ENCODE peak calls at places on chromosomes 11 and 22, in seven cellular contexts. D is tibial nerve; L is endothelial cell of umbilical vein; U is upper lobe of right lung; E is fibroblast of lung; Q is Panc1; J is CD4-positive, alpha-beta T cell. M is an unnamed sample.

GRCh38 chr22:29449296-29449863 is 11.0 kb downstream of the RFPL1 start:
- DNase-seq in Q (no peak), U (peak), L (no peak), D (no peak), E (no peak), J (no peak), M (no peak)

GRCh38 chr11:15845261-15845660 is 511.1 kb downstream of the SOX6 start:
- DNase-seq in U (no peak), J (no peak), L (no peak), D (no peak), Q (no peak), E (no peak), M (no peak)

GRCh38 chr22:32904044-32904443 is 102.5 kb downstream of the TIMP3 start:
- DNase-seq in J (no peak), Q (no peak), D (no peak), E (peak), L (no peak), U (no peak), M (no peak)

GRCh38 chr11:84800755-84801346 is 826.3 kb downstream of the DLG2 start:
- DNase-seq in D (no peak), L (no peak), U (no peak), E (peak), J (no peak), Q (no peak), M (no peak)

GRCh38 chr22:24067587-24068376 is 56.7 kb downstream of the CABIN1 start:
- DNase-seq in E (no peak), U (peak), Q (no peak), D (no peak), J (no peak), L (no peak), M (no peak)

GRCh38 chr11:122071680-122072321 is 44.2 kb downstream of the BLID start:
- DNase-seq in E (peak), D (no peak), J (no peak), L (no peak), Q (no peak), U (no peak), M (no peak)

GRCh38 chr11:19091366-19091765 is 25.6 kb upstream of the ZDHHC13 start:
- DNase-seq in D (no peak), E (no peak), Q (no peak), J (no peak), U (no peak), L (no peak), M (no peak)

GRCh38 chr22:19798825-19799224 is 38.2 kb downstream of the TBX1 start:
- DNase-seq in U (no peak), D (peak), Q (no peak), L (no peak), E (no peak), J (no peak), M (no peak)

GRCh38 chr11:63520606-63521170 is 14.8 kb downstream of the LGALS12 start:
- DNase-seq in J (no peak), E (peak), D (no peak), U (no peak), Q (no peak), L (no peak), M (no peak)

GRCh38 chr22:33529424-33530113 is 390.7 kb downstream of the LARGE1 start:
- DNase-seq in Q (no peak), D (no peak), E (peak), U (no peak), J (no peak), L (no peak), M (no peak)

GRCh38 chr11:45180158-45180887 is 33.9 kb downstream of the PRDM11 start:
- DNase-seq in J (no peak), E (peak), D (no peak), Q (no peak), L (peak), U (peak), M (peak)

GRCh38 chr11:76861490-76861953 is 804 bp downstream of the ACER3 start:
- DNase-seq in L (peak), D (no peak), E (no peak), J (no peak), U (no peak), Q (no peak), M (no peak)

DNA sequence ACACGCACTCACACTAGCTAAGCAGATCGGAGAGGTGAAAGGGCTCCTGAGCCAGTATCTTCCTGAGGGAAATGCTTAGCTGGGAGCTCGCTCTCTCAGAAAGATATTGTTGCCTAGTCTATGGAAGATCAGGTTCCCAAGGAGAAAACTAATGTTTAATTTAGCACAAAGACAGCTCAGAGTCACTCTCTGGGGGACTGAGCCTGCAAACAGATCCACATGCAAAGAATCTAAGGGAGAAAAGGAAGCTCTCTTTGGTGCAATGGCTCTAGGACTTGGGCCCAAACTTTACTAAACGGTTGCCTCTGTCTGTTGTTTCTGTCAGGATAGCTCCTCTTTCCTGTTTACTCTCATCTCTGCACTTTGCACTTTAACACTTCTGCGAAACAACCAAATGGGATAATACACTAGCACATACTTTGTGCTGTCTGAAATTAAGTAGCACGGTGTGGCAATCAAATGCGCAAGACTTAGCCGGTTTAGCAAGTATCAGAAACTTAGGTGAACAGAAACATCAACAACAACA is 10.7 kb downstream of the MAML2 start:
- DNase-seq in Q (no peak), U (no peak), E (no peak), L (no peak), D (no peak), J (no peak), M (no peak)
- H3K27ac ChIP-seq in Q (peak), U (peak), E (peak), L (no peak), D (no peak), J (no peak), M (peak)

GRCh38 chr22:46349681-46350080 is 14.2 kb downstream of the TRMU start:
- DNase-seq in E (peak), D (no peak), J (no peak), L (no peak), Q (no peak), U (no peak), M (peak)

GRCh38 chr22:46350111-46350510 is 14.6 kb downstream of the TRMU start:
- DNase-seq in L (no peak), J (no peak), E (no peak), D (no peak), U (no peak), Q (no peak), M (no peak)

GRCh38 chr22:46351767-46352166 is 16.3 kb downstream of the TRMU start:
- DNase-seq in J (no peak), D (no peak), L (no peak), E (no peak), U (peak), Q (no peak), M (peak)

GRCh38 chr22:46351131-46351735 is 15.7 kb downstream of the TRMU start:
- DNase-seq in E (no peak), D (no peak), Q (no peak), J (no peak), U (no peak), L (no peak), M (peak)

DNA sequence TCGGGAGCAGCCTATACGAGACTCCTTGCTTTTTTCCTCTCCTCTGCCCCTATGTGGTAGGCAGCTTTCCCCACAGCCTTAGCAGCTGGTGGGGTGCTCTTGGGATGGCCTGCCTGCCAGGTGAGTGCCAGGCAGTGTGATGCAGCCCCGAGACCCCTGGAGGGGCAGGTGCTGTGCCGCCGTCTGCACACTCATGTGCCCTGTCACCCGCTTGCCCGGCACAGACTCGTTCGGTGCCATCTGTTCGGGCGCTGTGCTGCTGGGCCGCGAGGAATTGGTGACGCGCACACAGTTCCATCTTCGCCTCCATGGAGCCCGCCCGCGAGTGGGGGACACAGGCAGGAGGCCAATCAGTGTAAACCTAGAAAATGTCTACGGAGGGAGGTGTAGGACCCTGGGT is 15.1 kb downstream of the TRMU start:
- DNase-seq in Q (no peak), L (no peak), U (no peak), E (no peak), D (no peak), J (no peak), M (peak)
- H3K27ac ChIP-seq in Q (no peak), L (no peak), U (no peak), E (no peak), D (no peak), J (no peak), M (no peak)

GRCh38 chr11:10307411-10308207 is 2.7 kb downstream of the ADM start:
- DNase-seq in Q (no peak), U (peak), E (peak), J (peak), L (peak), D (peak), M (peak)
- H3K27ac ChIP-seq in Q (peak), U (peak), E (peak), J (no peak), L (peak), D (peak), M (peak)

DNA sequence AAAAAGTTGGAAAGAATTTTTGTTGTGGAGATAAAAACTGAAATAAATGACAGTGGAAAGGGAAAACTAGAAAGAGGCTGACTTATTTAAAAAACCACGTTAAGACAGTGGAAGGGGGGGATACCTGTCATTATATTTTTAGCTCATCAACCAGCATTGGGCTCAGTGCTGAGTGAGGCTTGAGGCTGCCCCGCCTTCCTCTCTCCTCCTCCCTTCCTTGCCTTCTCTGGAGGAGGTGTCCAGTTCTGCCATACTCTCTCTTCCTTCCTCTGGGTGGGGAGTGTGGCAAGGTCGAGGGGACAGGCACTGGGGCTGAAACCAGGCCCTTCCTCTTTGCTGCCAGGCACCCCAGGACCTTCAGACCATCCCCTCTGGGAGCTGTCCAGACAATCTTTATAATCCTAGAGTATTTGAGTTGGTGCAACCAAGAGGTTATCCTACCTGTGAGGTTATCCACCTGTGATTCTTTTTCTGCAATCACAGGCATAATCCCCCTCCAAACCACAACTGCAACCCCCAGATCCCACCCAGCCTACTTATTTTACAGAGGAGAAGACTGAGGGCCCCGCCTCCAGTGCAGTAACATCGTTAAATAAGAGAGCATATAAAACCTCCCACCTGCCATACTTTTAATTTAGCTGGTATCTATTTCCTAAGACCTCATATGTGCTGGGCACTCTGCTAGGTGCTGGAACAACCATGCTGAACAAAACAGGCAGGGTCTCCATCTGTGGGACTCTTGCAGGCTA is 578.5 kb downstream of the BUD13 start:
- DNase-seq in L (no peak), Q (no peak), U (no peak), D (no peak), E (no peak), J (no peak), M (no peak)
- H3K27ac ChIP-seq in L (no peak), Q (no peak), U (no peak), D (no peak), E (no peak), J (no peak), M (peak)

DNA sequence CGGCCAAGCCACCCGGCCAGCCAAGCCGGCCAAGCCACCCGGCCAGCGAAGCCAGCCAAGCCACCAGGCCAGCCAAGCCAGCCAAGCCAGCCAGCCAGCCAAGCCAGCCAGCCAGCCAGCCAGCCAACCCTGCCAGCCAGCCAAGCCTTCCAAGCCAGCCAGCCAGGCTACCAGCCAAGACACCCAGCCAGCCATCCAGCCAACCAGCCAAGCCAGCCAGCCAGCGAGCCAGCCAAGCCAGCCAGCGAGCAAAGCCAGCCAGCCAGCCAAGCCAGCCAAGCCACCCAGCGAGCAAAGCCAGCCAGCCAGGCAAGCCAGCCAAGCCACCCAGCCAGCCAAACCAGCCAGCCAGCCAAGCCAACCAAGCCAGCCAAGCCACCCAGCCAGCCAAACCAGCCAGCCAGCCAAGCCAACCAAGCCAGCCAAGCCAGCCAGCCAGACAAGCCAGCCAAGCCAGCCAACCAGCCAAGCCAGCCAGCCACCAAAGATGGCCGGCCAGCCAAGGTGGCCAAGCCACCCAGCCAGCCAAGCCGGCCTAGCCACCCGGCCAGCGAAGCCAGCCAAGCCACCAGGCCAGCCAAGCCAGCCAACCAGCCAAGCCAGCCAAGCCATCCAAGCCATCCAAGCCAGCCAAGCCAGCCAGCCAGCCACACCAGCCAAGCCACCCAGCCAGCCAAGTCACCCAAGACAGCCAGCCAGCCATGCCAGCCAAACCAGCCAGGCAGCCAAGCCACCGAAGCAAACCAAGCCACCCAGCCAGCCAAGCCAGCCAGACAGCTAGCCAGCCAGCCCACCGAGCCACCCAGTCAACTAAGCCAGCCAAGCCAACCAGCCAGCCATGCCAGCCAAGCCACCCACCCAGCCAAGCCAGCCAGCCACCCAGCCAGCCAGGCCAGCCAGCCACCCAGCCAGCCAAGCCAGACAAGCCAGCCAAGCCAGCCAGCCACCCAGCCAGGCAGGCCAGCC is 28.8 kb downstream of the CCT8L2 start:
- DNase-seq in E (no peak), U (no peak), J (no peak), Q (no peak), D (no peak), L (no peak), M (no peak)
- H3K27ac ChIP-seq in E (no peak), U (no peak), J (no peak), Q (no peak), D (no peak), L (no peak), M (no peak)

GRCh38 chr11:125675196-125675595 is 5.5 kb downstream of the ACRV1 start:
- DNase-seq in Q (no peak), L (peak), E (no peak), J (no peak), D (no peak), U (no peak), M (no peak)

GRCh38 chr11:125671561-125671960 is 9.1 kb downstream of the ACRV1 start:
- DNase-seq in E (no peak), Q (no peak), U (no peak), D (no peak), J (no peak), L (peak), M (no peak)

GRCh38 chr11:125670131-125670530 is 10.5 kb downstream of the ACRV1 start:
- DNase-seq in E (no peak), J (no peak), D (no peak), U (no peak), Q (no peak), L (peak), M (no peak)

GRCh38 chr11:125679397-125679796 is 1.2 kb downstream of the ACRV1 start:
- DNase-seq in E (no peak), L (peak), J (no peak), Q (no peak), D (no peak), U (no peak), M (no peak)

DNA sequence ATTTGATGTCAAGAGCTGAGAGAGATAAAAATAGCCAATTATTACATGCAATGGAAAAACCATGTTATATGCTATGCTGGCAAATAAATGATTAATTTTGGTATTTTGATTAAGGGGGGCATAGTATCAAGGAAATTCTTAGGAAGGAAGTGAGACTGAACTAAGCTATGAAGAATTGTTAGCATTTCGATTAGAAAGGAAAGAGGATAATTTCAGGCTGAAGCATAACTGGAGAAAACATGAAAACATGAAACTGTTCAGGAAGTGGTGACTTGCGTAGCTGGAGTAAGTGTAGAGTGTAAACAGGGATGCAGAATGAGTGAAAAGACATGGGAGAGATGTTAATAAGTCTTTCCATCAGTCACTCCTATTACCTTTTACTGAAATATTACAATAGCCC is 6.4 kb downstream of the ACRV1 start:
- DNase-seq in D (no peak), Q (no peak), J (no peak), U (no peak), E (no peak), L (peak), M (no peak)
- H3K27ac ChIP-seq in D (no peak), Q (no peak), J (no peak), U (no peak), E (no peak), L (peak), M (no peak)

DNA sequence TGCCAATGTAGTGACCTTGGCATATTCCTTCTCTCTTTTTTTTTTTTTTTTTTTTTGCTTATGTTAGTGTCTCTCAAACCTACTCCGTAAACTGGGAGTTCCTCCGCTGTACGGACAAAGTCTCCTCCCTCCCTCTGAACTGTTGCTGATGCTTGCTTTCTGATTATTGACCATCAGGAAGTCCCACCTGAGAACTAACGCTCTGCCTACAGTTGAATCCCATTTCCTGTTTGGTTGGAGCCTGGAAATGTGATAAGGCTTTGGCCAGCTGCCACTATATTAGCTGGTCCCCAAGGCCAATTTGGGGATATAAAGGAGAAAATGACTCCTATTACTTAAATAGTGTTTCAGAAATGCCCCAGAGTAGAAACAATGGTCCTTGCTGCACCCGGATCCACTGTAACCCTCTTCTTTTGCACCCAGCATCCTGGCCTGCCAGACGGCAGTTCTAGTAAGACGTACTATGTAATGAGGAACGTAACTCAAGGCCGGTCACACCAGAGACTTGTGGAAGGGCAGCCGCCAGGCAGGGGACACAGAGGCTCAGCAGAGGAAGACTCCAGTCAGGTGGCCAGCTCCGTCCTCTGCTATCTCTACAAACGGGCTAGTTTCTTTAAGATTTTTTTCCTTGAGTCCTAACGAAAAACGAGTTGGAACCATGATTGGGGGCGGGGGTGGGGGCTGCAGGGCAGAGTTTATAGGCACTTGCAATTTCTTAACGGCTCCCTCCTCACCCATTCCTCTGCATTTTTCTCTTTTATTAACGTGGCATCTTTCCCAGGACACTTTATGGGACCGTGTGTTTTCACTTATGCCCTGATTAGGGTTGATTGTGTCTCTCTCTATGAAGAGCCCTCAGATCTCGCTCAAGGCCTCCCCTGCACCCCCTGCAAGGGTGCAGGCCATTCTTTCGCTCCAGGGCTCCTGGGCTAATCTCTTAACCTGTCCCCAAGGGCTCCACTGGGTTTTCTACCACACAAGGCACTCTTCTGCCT is 72.8 kb upstream of the CDON start:
- DNase-seq in J (no peak), L (no peak), U (no peak), D (no peak), E (no peak), Q (no peak), M (peak)
- H3K27ac ChIP-seq in J (no peak), L (no peak), U (peak), D (no peak), E (no peak), Q (no peak), M (no peak)

GRCh38 chr11:114243461-114244372 is 52.5 kb upstream of the NNMT start:
- DNase-seq in D (no peak), J (no peak), Q (no peak), L (no peak), U (no peak), E (no peak), M (no peak)
- H3K27ac ChIP-seq in D (no peak), J (no peak), Q (no peak), L (no peak), U (no peak), E (no peak), M (no peak)

M was measured in spleen.